ENCODE peak calls at places on chromosomes 13 and 19, in four cellular contexts. T, M, V and D are unnamed samples.

GRCh38 chr13:46936525-46936924 is 39.7 kb upstream of the HTR2A start:
- DNase-seq in T (no peak), M (no peak), V (no peak), D (no peak)

GRCh38 chr19:56668676-56669075 is 2.9 kb downstream of the ZNF835 start:
- DNase-seq in T (no peak), M (no peak), V (no peak), D (no peak)

GRCh38 chr19:2280633-2281264 is 1.2 kb downstream of the PEAK3 start:
- DNase-seq in T (no peak), M (no peak), V (no peak), D (no peak)

GRCh38 chr13:102402292-102402691 is 444 bp upstream of the FGF14 start:
- DNase-seq in T (peak; percentile 7), M (no peak), V (peak; percentile 42), D (peak; percentile 19)

GRCh38 chr19:32652893-32653625 is 21.9 kb downstream of the ANKRD27 start:
- DNase-seq in T (no peak), M (no peak), V (peak; percentile 80), D (peak; percentile 23)

GRCh38 chr13:107650081-107650701 is 565.1 kb downstream of the LIG4 start:
- DNase-seq in T (no peak), M (no peak), V (peak; percentile 19), D (peak; percentile 61)

GRCh38 chr13:33134213-33134612 is 118.0 kb downstream of the KL start:
- DNase-seq in T (no peak), M (no peak), V (no peak), D (no peak)

GRCh38 chr19:2426661-2427322 is 594 bp downstream of the TIMM13 start:
- DNase-seq in T (peak; percentile 25), M (peak; percentile 40), V (no peak), D (peak; percentile 34)

GRCh38 chr13:77720988-77721387 is 23.5 kb downstream of the SLAIN1 start:
- DNase-seq in T (no peak), M (no peak), V (no peak), D (no peak)

GRCh38 chr19:48145596-48146254 is 24.4 kb downstream of the LIG1 start:
- DNase-seq in T (no peak), M (no peak), V (no peak), D (no peak)

GRCh38 chr19:48915757-48916156 is 15.6 kb downstream of the NUCB1 start:
- DNase-seq in T (no peak), M (no peak), V (no peak), D (no peak)

GRCh38 chr13:55361141-55361540 is 1779.6 kb upstream of the PRR20A start:
- DNase-seq in T (no peak), M (no peak), V (no peak), D (no peak)

GRCh38 chr19:17618919-17619318 is 63.5 kb downstream of the COLGALT1 start:
- DNase-seq in T (no peak), M (no peak), V (no peak), D (no peak)

GRCh38 chr19:13507053-13507611 is 853 bp upstream of the CACNA1A start:
- DNase-seq in T (no peak), M (no peak), V (no peak), D (no peak)

GRCh38 chr13:78241278-78241919 is 322.8 kb upstream of the EDNRB start:
- DNase-seq in T (no peak), M (no peak), V (no peak), D (peak; percentile 23)

GRCh38 chr13:100561599-100562204 is 26.9 kb downstream of the GGACT start:
- DNase-seq in T (no peak), M (no peak), V (no peak), D (no peak)

GRCh38 chr19:2150794-2151338 is 500 bp downstream of the AP3D1 start:
- DNase-seq in T (no peak), M (no peak), V (no peak), D (no peak)

GRCh38 chr19:48023518-48023917 is 20.4 kb downstream of the CABP5 start:
- DNase-seq in T (no peak), M (no peak), V (no peak), D (no peak)

GRCh38 chr19:2084993-2085720 is 11.0 kb downstream of the MOB3A start:
- DNase-seq in T (peak; percentile 90), M (peak; percentile 78), V (peak; percentile 64), D (no peak)

GRCh38 chr19:53553865-53554791 is 16.2 kb downstream of the ZNF331 start:
- DNase-seq in T (peak; percentile 88), M (peak; percentile 83), V (peak; percentile 89), D (no peak)

GRCh38 chr13:47433461-47434005 is 536.7 kb upstream of the HTR2A start:
- DNase-seq in T (no peak), M (no peak), V (no peak), D (no peak)

GRCh38 chr19:42303101-42303464 is 659 bp upstream of the PAFAH1B3 start:
- DNase-seq in T (no peak), M (no peak), V (no peak), D (no peak)

GRCh38 chr13:94352057-94352456 is 127.4 kb downstream of the DCT start:
- DNase-seq in T (no peak), M (no peak), V (no peak), D (no peak)

GRCh38 chr13:25971499-25972145 is 80.2 kb downstream of the SHISA2 start:
- DNase-seq in T (peak; percentile 44), M (no peak), V (no peak), D (peak; percentile 7)

GRCh38 chr19:679418-680286 is 3.5 kb downstream of the FSTL3 start:
- DNase-seq in T (no peak), M (no peak), V (peak; percentile 65), D (peak; percentile 74)